ENCODE peak calls at places on chromosomes 16 and 17, in six cellular contexts. One of them, this sample, is unnamed.
A peak's percentile ranks its signal among the peaks of the same experiment; 100 is the strongest.

GRCh38 chr17:67672592-67672991 is 45.1 kb upstream of the NOL11 start:
- DNase-seq in brain microvascular endothelial cell: no peak
- DNase-seq in GM13976: no peak
- DNase-seq in PC-9: peak; percentile 44
- DNase-seq in omental fat pad: no peak
- DNase-seq in foreskin fibroblast: no peak
- DNase-seq in this sample: no peak

GRCh38 chr17:50169121-50169764 is 3.4 kb downstream of the SGCA start:
- DNase-seq in omental fat pad: no peak
- DNase-seq in brain microvascular endothelial cell: no peak
- DNase-seq in PC-9: peak; percentile 54
- DNase-seq in foreskin fibroblast: peak; percentile 57
- DNase-seq in GM13976: peak; percentile 86
- DNase-seq in this sample: peak; percentile 66

GRCh38 chr17:8005357-8005756 is 2.9 kb downstream of the GUCY2D start:
- DNase-seq in GM13976: no peak
- DNase-seq in foreskin fibroblast: no peak
- DNase-seq in omental fat pad: no peak
- DNase-seq in brain microvascular endothelial cell: no peak
- DNase-seq in PC-9: no peak
- DNase-seq in this sample: no peak

GRCh38 chr17:72158895-72159885 is 38.4 kb downstream of the SOX9 start:
- DNase-seq in GM13976: no peak
- DNase-seq in PC-9: no peak
- DNase-seq in omental fat pad: no peak
- DNase-seq in foreskin fibroblast: no peak
- DNase-seq in brain microvascular endothelial cell: no peak
- DNase-seq in this sample: no peak

GRCh38 chr17:42743595-42744282 is 1.1 kb downstream of the EZH1 start:
- DNase-seq in foreskin fibroblast: no peak
- DNase-seq in GM13976: no peak
- DNase-seq in omental fat pad: no peak
- DNase-seq in brain microvascular endothelial cell: no peak
- DNase-seq in PC-9: no peak
- DNase-seq in this sample: no peak

GRCh38 chr17:67942810-67943209 is 53.5 kb downstream of the C17orf58 start:
- DNase-seq in GM13976: no peak
- DNase-seq in omental fat pad: no peak
- DNase-seq in brain microvascular endothelial cell: no peak
- DNase-seq in foreskin fibroblast: no peak
- DNase-seq in PC-9: no peak
- DNase-seq in this sample: no peak

GRCh38 chr16:17331071-17331521 is 139.7 kb downstream of the XYLT1 start:
- DNase-seq in foreskin fibroblast: peak; percentile 59
- DNase-seq in PC-9: no peak
- DNase-seq in GM13976: no peak
- DNase-seq in omental fat pad: no peak
- DNase-seq in brain microvascular endothelial cell: no peak
- DNase-seq in this sample: no peak

GRCh38 chr17:64575431-64575830 is 68.7 kb downstream of the CEP95 start:
- DNase-seq in brain microvascular endothelial cell: no peak
- DNase-seq in foreskin fibroblast: no peak
- DNase-seq in PC-9: no peak
- DNase-seq in omental fat pad: no peak
- DNase-seq in GM13976: no peak
- DNase-seq in this sample: no peak

GRCh38 chr17:44004761-44005526 is 522 bp downstream of the NAGS start:
- DNase-seq in PC-9: no peak
- DNase-seq in GM13976: no peak
- DNase-seq in foreskin fibroblast: no peak
- DNase-seq in brain microvascular endothelial cell: no peak
- DNase-seq in omental fat pad: no peak
- DNase-seq in this sample: no peak

GRCh38 chr17:27240802-27241155 is 53.1 kb upstream of the WSB1 start:
- DNase-seq in brain microvascular endothelial cell: no peak
- DNase-seq in omental fat pad: no peak
- DNase-seq in PC-9: no peak
- DNase-seq in foreskin fibroblast: no peak
- DNase-seq in GM13976: no peak
- DNase-seq in this sample: no peak

GRCh38 chr16:4443986-4444385 is 18.3 kb downstream of the DNAJA3 start:
- DNase-seq in omental fat pad: no peak
- DNase-seq in brain microvascular endothelial cell: no peak
- DNase-seq in foreskin fibroblast: no peak
- DNase-seq in PC-9: no peak
- DNase-seq in GM13976: no peak
- DNase-seq in this sample: no peak

GRCh38 chr16:67174706-67175231 is 4.4 kb downstream of the NOL3 start:
- DNase-seq in brain microvascular endothelial cell: no peak
- DNase-seq in PC-9: no peak
- DNase-seq in omental fat pad: no peak
- DNase-seq in GM13976: no peak
- DNase-seq in foreskin fibroblast: no peak
- DNase-seq in this sample: no peak

GRCh38 chr17:81040791-81041337 is 5.9 kb downstream of the BAIAP2 start:
- DNase-seq in GM13976: peak; percentile 73
- DNase-seq in PC-9: no peak
- DNase-seq in foreskin fibroblast: no peak
- DNase-seq in omental fat pad: no peak
- DNase-seq in brain microvascular endothelial cell: no peak
- DNase-seq in this sample: no peak

GRCh38 chr16:24526701-24527470 is 12.5 kb upstream of the RBBP6 start:
- DNase-seq in PC-9: no peak
- DNase-seq in foreskin fibroblast: no peak
- DNase-seq in omental fat pad: no peak
- DNase-seq in brain microvascular endothelial cell: no peak
- DNase-seq in GM13976: no peak
- DNase-seq in this sample: no peak

GRCh38 chr16:67490330-67491096 is 7.2 kb upstream of the AGRP start:
- DNase-seq in foreskin fibroblast: no peak
- DNase-seq in brain microvascular endothelial cell: no peak
- DNase-seq in PC-9: no peak
- DNase-seq in GM13976: no peak
- DNase-seq in omental fat pad: no peak
- DNase-seq in this sample: no peak

GRCh38 chr17:4715071-4715749 is 4.8 kb downstream of the ARRB2 start:
- DNase-seq in PC-9: no peak
- DNase-seq in omental fat pad: no peak
- DNase-seq in foreskin fibroblast: no peak
- DNase-seq in brain microvascular endothelial cell: no peak
- DNase-seq in GM13976: peak; percentile 61
- DNase-seq in this sample: no peak

GRCh38 chr16:1941924-1942809 is 832 bp downstream of the MSRB1 start:
- DNase-seq in PC-9: peak; percentile 63
- DNase-seq in omental fat pad: no peak
- DNase-seq in foreskin fibroblast: no peak
- DNase-seq in GM13976: no peak
- DNase-seq in brain microvascular endothelial cell: no peak
- DNase-seq in this sample: no peak

GRCh38 chr16:1942810-1943726 is at the start of gene MSRB1:
- DNase-seq in GM13976: peak; percentile 100
- DNase-seq in PC-9: peak; percentile 100
- DNase-seq in omental fat pad: peak; percentile 99
- DNase-seq in brain microvascular endothelial cell: peak; percentile 98
- DNase-seq in foreskin fibroblast: peak; percentile 97
- DNase-seq in this sample: peak; percentile 99

GRCh38 chr16:1940273-1941161 is 2.5 kb downstream of the MSRB1 start:
- DNase-seq in omental fat pad: no peak
- DNase-seq in foreskin fibroblast: no peak
- DNase-seq in GM13976: no peak
- DNase-seq in brain microvascular endothelial cell: no peak
- DNase-seq in PC-9: no peak
- DNase-seq in this sample: no peak

GRCh38 chr16:1938910-1939309 is 4.1 kb downstream of the MSRB1 start:
- DNase-seq in omental fat pad: no peak
- DNase-seq in PC-9: no peak
- DNase-seq in GM13976: no peak
- DNase-seq in brain microvascular endothelial cell: no peak
- DNase-seq in foreskin fibroblast: no peak
- DNase-seq in this sample: no peak

GRCh38 chr16:1941162-1941923 is 1.7 kb downstream of the MSRB1 start:
- DNase-seq in GM13976: no peak
- DNase-seq in foreskin fibroblast: no peak
- DNase-seq in PC-9: no peak
- DNase-seq in omental fat pad: no peak
- DNase-seq in brain microvascular endothelial cell: peak; percentile 35
- DNase-seq in this sample: no peak
- TF ChIP-seq CTCF in GM13976: no peak
- TF ChIP-seq CTCF in foreskin fibroblast: no peak
- TF ChIP-seq CTCF in PC-9: no peak
- TF ChIP-seq CTCF in omental fat pad: no peak
- TF ChIP-seq CTCF in brain microvascular endothelial cell: peak; percentile 73
- TF ChIP-seq CTCF in this sample: no peak

DNA sequence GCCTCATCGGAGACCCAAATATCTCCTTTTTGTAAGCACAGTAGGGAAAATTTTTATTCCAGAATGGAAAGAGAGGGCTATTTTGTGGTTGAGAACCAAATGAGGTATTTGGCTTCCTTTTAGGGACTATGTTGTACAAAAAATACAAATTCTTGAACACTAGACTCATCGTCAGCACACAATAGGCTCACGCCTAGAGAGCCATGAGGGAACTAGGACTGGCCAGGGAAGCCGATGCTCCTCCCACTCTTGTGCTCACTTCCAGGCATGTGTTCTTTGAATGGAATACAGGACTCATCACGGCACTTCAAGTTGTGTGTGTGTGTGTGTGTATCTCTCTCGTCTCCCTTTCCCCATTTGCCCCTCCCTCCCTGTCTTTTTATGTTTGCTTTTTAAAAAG is 17.8 kb upstream of the BLMH start:
- DNase-seq in foreskin fibroblast: no peak
- DNase-seq in omental fat pad: no peak
- DNase-seq in brain microvascular endothelial cell: no peak
- DNase-seq in PC-9: no peak
- DNase-seq in GM13976: no peak
- DNase-seq in this sample: no peak
- TF ChIP-seq CTCF in foreskin fibroblast: no peak
- TF ChIP-seq CTCF in omental fat pad: no peak
- TF ChIP-seq CTCF in brain microvascular endothelial cell: no peak
- TF ChIP-seq CTCF in PC-9: no peak
- TF ChIP-seq CTCF in GM13976: no peak
- TF ChIP-seq CTCF in this sample: no peak

GRCh38 chr16:396605-397004 is 394 bp upstream of the NME4 start:
- DNase-seq in omental fat pad: no peak
- DNase-seq in PC-9: peak; percentile 41
- DNase-seq in GM13976: peak; percentile 60
- DNase-seq in foreskin fibroblast: peak; percentile 41
- DNase-seq in brain microvascular endothelial cell: peak; percentile 33
- DNase-seq in this sample: no peak

GRCh38 chr16:392450-393027 is 4.5 kb upstream of the NME4 start:
- DNase-seq in brain microvascular endothelial cell: no peak
- DNase-seq in GM13976: no peak
- DNase-seq in omental fat pad: no peak
- DNase-seq in foreskin fibroblast: no peak
- DNase-seq in PC-9: no peak
- DNase-seq in this sample: no peak

GRCh38 chr16:396199-396598 is 800 bp upstream of the NME4 start:
- DNase-seq in PC-9: no peak
- DNase-seq in omental fat pad: no peak
- DNase-seq in foreskin fibroblast: no peak
- DNase-seq in GM13976: no peak
- DNase-seq in brain microvascular endothelial cell: no peak
- DNase-seq in this sample: no peak

GRCh38 chr16:389317-389716 is 7.5 kb upstream of the PGAP6 start:
- DNase-seq in brain microvascular endothelial cell: no peak
- DNase-seq in GM13976: no peak
- DNase-seq in PC-9: no peak
- DNase-seq in foreskin fibroblast: no peak
- DNase-seq in omental fat pad: no peak
- DNase-seq in this sample: no peak

DNA sequence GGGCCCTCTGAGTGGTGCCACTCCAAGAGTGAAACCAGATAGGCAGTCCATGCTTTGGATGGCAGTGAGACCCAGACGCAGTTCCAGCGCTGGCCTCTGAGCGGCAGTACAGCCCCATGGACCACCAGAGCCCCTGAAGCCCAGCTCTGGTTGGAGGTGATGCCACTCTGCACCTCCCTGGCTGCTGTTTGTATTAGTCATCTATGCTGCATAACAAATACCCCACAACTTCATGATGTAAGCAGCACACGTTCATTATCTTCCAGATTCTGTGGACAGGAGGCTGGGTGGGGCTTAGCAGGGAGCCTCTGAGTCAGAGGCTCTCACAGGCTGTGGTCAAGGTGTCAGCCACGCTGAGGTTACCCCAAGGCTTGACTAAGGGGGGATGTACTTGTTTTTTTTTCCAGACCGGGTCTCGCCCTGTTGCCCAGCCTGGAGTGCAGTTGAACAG is 5.1 kb upstream of the NME4 start:
- DNase-seq in PC-9: peak; percentile 69
- DNase-seq in brain microvascular endothelial cell: peak; percentile 73
- DNase-seq in GM13976: peak; percentile 75
- DNase-seq in foreskin fibroblast: peak; percentile 78
- DNase-seq in omental fat pad: no peak
- DNase-seq in this sample: no peak
- TF ChIP-seq CTCF in PC-9: peak; percentile 87
- TF ChIP-seq CTCF in brain microvascular endothelial cell: peak; percentile 98
- TF ChIP-seq CTCF in GM13976: peak; percentile 35
- TF ChIP-seq CTCF in foreskin fibroblast: peak; percentile 73
- TF ChIP-seq CTCF in omental fat pad: no peak
- TF ChIP-seq CTCF in this sample: peak; percentile 43

GRCh38 chr17:28878158-28878910 is 19.2 kb downstream of the FLOT2 start:
- DNase-seq in PC-9: no peak
- DNase-seq in foreskin fibroblast: no peak
- DNase-seq in GM13976: no peak
- DNase-seq in omental fat pad: no peak
- DNase-seq in brain microvascular endothelial cell: no peak
- DNase-seq in this sample: no peak

GRCh38 chr17:28880572-28880945 is 17.0 kb downstream of the FLOT2 start:
- DNase-seq in brain microvascular endothelial cell: no peak
- DNase-seq in GM13976: no peak
- DNase-seq in PC-9: no peak
- DNase-seq in omental fat pad: no peak
- DNase-seq in foreskin fibroblast: no peak
- DNase-seq in this sample: no peak

GRCh38 chr17:28881533-28882056 is 15.9 kb downstream of the FLOT2 start:
- DNase-seq in GM13976: no peak
- DNase-seq in brain microvascular endothelial cell: no peak
- DNase-seq in omental fat pad: no peak
- DNase-seq in foreskin fibroblast: no peak
- DNase-seq in PC-9: no peak
- DNase-seq in this sample: no peak

GRCh38 chr17:28879886-28880571 is 17.5 kb downstream of the FLOT2 start:
- DNase-seq in GM13976: no peak
- DNase-seq in brain microvascular endothelial cell: no peak
- DNase-seq in omental fat pad: no peak
- DNase-seq in foreskin fibroblast: no peak
- DNase-seq in PC-9: no peak
- DNase-seq in this sample: no peak

DNA sequence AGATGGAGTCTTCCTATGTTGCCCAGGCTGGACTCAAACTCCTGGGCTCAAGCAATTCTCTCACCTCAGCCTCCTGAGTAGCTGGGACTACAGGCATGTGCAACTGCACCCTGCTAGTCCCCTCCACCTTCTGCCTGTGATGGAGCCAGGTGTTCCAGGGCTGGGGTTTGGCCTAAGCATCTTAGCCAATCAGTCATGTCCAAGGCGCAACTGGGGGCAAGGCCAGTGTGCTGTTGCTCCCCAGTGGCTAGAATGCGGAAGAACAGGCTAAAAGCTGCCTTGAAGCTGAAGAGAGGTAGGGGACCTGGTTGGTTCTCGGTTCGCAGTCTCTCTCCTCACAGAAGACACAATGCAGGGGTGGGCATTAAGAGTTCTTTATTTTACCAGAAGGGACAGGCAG is 18.6 kb downstream of the FLOT2 start:
- DNase-seq in PC-9: peak; percentile 42
- DNase-seq in omental fat pad: no peak
- DNase-seq in GM13976: peak; percentile 69
- DNase-seq in foreskin fibroblast: peak; percentile 23
- DNase-seq in brain microvascular endothelial cell: peak; percentile 38
- DNase-seq in this sample: no peak
- TF ChIP-seq CTCF in PC-9: peak; percentile 68
- TF ChIP-seq CTCF in omental fat pad: no peak
- TF ChIP-seq CTCF in GM13976: peak; percentile 35
- TF ChIP-seq CTCF in foreskin fibroblast: peak; percentile 48
- TF ChIP-seq CTCF in brain microvascular endothelial cell: peak; percentile 76
- TF ChIP-seq CTCF in this sample: no peak